ENCODE peak calls at places on chromosomes 12 and 14, in nine cellular contexts. X is ovary, R is right atrium auricular region, T is colonic mucosa, E is ascending aorta, G is Peyer's patch, D is upper lobe of left lung, P is lower leg skin, B is cardiac fibroblast. J is an unnamed sample.

GRCh38 chr12:76237086-76237701 is 111.0 kb downstream of the BBS10 start:
- DNase-seq in X (no peak), R (no peak), T (no peak), E (no peak), G (no peak), D (no peak), P (no peak), B (no peak), J (no peak)

GRCh38 chr12:95738024-95738611 is 52.4 kb downstream of the NTN4 start:
- DNase-seq in X (no peak), R (no peak), T (peak; percentile 67), E (no peak), G (peak; percentile 46), D (no peak), P (no peak), B (no peak), J (no peak)

GRCh38 chr14:59131926-59132763 is 56.3 kb upstream of the DAAM1 start:
- DNase-seq in X (no peak), R (no peak), T (no peak), E (no peak), G (no peak), D (no peak), P (no peak), B (no peak), J (no peak)

GRCh38 chr12:1579626-1580025 is 14.8 kb downstream of the FBXL14 start:
- DNase-seq in X (no peak), R (no peak), T (no peak), E (no peak), G (no peak), D (no peak), P (no peak), B (no peak), J (no peak)

GRCh38 chr14:70140614-70141013 is 48.1 kb downstream of the SLC8A3 start:
- DNase-seq in X (no peak), R (no peak), T (no peak), E (no peak), G (no peak), D (no peak), P (no peak), B (no peak), J (no peak)

GRCh38 chr14:65424531-65424930 is 12.0 kb downstream of the FUT8 start:
- DNase-seq in X (no peak), R (no peak), T (no peak), E (no peak), G (no peak), D (no peak), P (no peak), B (no peak), J (no peak)

GRCh38 chr14:69464829-69465228 is 19.7 kb upstream of the PLEKHD1 start:
- DNase-seq in X (no peak), R (no peak), T (no peak), E (no peak), G (no peak), D (no peak), P (peak; percentile 26), B (peak; percentile 75), J (no peak)

GRCh38 chr14:95536036-95536577 is 1.3 kb downstream of the GLRX5 start:
- DNase-seq in X (no peak), R (no peak), T (no peak), E (no peak), G (no peak), D (no peak), P (no peak), B (no peak), J (no peak)

GRCh38 chr12:107917912-107918800 is 143.7 kb downstream of the ASCL4 start:
- DNase-seq in X (no peak), R (no peak), T (no peak), E (no peak), G (no peak), D (no peak), P (no peak), B (peak; percentile 19), J (no peak)

GRCh38 chr12:107906719-107907118 is 132.2 kb downstream of the ASCL4 start:
- DNase-seq in X (no peak), R (no peak), T (no peak), E (no peak), G (no peak), D (no peak), P (no peak), B (no peak), J (no peak)

GRCh38 chr12:107914460-107914977 is 140.0 kb downstream of the ASCL4 start:
- DNase-seq in X (no peak), R (no peak), T (no peak), E (no peak), G (no peak), D (no peak), P (no peak), B (no peak), J (no peak)

DNA sequence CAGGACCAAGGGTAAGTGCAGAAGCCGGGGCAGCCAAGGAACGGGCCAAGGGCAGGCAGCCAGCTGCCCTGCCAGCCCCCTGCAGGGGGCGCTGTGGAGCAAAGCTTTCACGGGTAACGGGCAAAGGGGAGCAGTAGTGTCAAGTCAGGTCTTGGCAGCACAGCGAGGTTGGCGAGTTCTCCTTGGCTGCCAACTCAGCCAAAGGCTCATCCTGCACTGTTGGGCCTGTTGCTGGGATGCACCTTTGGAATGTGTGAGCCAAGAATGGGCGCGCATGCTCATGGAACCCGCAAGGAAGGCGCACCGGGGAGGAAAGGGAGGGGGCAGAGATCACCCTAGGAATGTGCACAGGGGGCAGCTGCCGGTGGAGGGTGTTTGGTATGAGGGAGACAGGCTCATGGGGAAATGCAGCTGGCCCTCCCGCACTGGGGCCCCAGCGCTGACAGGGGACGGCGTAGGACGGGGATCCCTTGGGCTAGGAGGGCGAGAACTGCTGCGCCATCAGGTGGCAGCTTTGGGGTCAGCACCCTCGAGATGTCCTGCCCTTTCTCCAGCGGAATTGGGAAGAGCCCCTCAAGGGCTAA is 138.0 kb downstream of the ASCL4 start:
- DNase-seq in X (no peak), R (no peak), T (peak; percentile 49), E (no peak), G (peak; percentile 58), D (peak; percentile 36), P (no peak), B (peak; percentile 6), J (no peak)
- TF ChIP-seq CTCF in X (no peak), R (peak; percentile 57), T (peak; percentile 62), E (peak; percentile 30), G (peak; percentile 30), D (peak; percentile 52), P (no peak), B (peak; percentile 63), J (no peak)

GRCh38 chr14:104134061-104134965 is 4.1 kb upstream of the KIF26A start:
- DNase-seq in X (peak; percentile 14), R (no peak), T (no peak), E (no peak), G (peak; percentile 33), D (no peak), P (peak; percentile 80), B (no peak), J (no peak)

GRCh38 chr14:104135904-104136471 is 2.4 kb upstream of the KIF26A start:
- DNase-seq in X (peak; percentile 33), R (no peak), T (no peak), E (no peak), G (peak; percentile 42), D (no peak), P (no peak), B (no peak), J (no peak)

GRCh38 chr14:104136472-104137296 is 1.7 kb upstream of the KIF26A start:
- DNase-seq in X (peak; percentile 31), R (no peak), T (no peak), E (no peak), G (peak; percentile 47), D (no peak), P (peak; percentile 84), B (no peak), J (no peak)

GRCh38 chr14:104133496-104133895 is 4.9 kb upstream of the KIF26A start:
- DNase-seq in X (no peak), R (no peak), T (no peak), E (no peak), G (no peak), D (no peak), P (peak; percentile 84), B (no peak), J (no peak)

DNA sequence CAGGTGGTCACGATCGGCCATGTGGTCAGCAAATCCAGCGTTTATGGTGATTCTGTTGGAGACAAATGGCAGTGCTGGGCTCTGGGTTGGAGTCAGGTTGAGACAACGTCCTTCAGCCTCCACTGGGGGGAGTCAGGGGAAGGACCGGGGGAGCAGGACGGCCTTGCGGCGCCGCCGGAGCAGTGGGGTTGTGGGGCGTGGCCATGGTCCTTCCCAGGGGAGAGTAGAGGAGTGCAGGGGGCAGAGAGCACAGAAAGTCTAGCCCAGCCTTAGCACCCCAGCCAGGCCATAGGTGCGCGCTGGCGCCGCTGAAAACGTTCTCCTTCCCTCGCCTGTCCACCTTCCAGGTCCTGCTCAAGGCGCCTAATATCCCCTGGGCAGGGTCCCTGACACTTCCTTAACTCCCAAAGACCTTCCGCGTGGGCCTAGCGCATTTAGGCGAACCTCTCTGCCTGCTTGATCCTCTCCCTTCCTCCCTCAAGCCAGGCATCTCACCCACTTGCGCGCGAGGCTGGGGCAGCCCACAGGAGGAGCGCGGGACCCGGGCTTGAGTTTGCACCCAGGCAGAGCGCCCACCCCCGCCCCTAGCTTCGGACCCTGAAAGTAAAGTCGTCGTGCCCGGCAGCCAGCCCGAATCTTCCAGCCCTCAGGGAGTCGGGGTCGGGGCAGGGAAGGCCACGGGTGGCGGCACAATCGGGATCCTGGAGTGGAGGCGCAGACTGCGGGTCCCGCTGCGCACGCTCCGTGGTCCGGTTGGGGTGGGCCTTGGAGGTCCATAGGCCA is 3.1 kb upstream of the KIF26A start:
- DNase-seq in X (peak; percentile 25), R (no peak), T (no peak), E (no peak), G (peak; percentile 44), D (no peak), P (peak; percentile 85), B (no peak), J (no peak)
- TF ChIP-seq CTCF in X (no peak), R (peak; percentile 28), T (no peak), E (no peak), G (no peak), D (no peak), P (no peak), B (peak; percentile 13), J (no peak)

DNA sequence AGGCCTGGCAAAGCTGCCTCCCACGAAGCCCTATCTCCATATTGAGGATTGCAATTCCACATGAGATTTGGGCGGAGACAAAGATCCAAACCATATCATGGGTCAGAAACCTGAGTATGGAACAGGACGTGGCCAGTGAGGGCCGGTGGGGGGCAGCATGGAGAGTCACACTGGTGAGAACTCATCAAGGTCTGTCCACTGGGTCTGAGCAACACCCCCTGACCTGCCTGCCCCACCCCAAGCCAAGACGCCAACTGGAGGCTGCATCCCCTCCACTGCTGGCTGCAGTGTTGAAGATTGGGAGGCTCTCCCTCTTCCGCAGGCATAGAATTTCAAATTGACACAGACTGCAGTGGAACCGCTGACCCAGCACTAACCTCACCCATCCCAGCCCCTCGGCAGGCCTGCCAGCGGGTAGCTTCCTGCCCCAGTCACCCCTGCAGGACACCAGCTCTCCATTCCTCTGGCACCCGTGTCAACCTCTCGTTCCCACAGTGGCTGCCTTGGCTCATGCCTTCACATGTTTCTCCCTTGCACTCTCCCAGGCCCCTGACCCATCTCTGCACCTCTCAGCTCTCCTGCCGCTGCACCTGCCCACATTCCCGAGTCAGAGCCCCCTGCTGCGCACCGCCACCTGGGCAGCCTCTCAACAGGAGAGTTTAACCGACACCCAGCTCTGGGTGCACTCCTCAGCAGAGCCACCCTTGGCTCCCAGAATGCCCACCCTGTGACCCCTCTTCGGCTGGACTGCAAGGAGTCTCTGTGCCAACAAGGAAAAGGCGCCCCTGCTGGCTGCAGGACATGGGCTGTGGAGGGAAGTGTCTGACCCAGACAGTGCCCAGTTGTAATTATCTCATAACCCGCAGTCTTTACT is 45.2 kb upstream of the PPP2R5C start:
- DNase-seq in X (no peak), R (peak; percentile 36), T (peak; percentile 16), E (no peak), G (no peak), D (peak; percentile 18), P (peak; percentile 81), B (no peak), J (no peak)
- TF ChIP-seq CTCF in X (no peak), R (no peak), T (no peak), E (no peak), G (no peak), D (no peak), P (no peak), B (no peak), J (no peak)

GRCh38 chr14:78202178-78202577 is 32.0 kb downstream of the NRXN3 start:
- DNase-seq in X (no peak), R (no peak), T (no peak), E (no peak), G (no peak), D (no peak), P (peak; percentile 23), B (no peak), J (no peak)

GRCh38 chr14:78197088-78197487 is 26.9 kb downstream of the NRXN3 start:
- DNase-seq in X (no peak), R (no peak), T (no peak), E (no peak), G (no peak), D (no peak), P (no peak), B (no peak), J (no peak)

GRCh38 chr14:78195431-78195830 is 25.3 kb downstream of the NRXN3 start:
- DNase-seq in X (no peak), R (no peak), T (no peak), E (no peak), G (no peak), D (no peak), P (no peak), B (no peak), J (no peak)

GRCh38 chr14:78196323-78196722 is 26.1 kb downstream of the NRXN3 start:
- DNase-seq in X (no peak), R (no peak), T (no peak), E (no peak), G (no peak), D (no peak), P (no peak), B (no peak), J (no peak)
- TF ChIP-seq CTCF in X (no peak), R (no peak), T (no peak), E (no peak), G (no peak), D (no peak), P (no peak), B (no peak), J (no peak)

J was measured in omental fat pad.